ENCODE peak calls at places on chromosome 15, in four cellular contexts. W, O, S and J are unnamed samples.

GRCh38 chr15:90644526-90644925 is 72.6 kb upstream of the BLM start:
- DNase-seq in W (no peak), O (no peak), S (no peak), J (no peak)

GRCh38 chr15:61605343-61605742 is 376.2 kb upstream of the RORA start:
- DNase-seq in W (no peak), O (no peak), S (no peak), J (no peak)

GRCh38 chr15:62931650-62932049 is 110.9 kb upstream of the TPM1 start:
- DNase-seq in W (no peak), O (no peak), S (no peak), J (no peak)

GRCh38 chr15:47822066-47822465 is 104.8 kb downstream of the SEMA6D start:
- DNase-seq in W (no peak), O (no peak), S (no peak), J (no peak)

GRCh38 chr15:90463381-90463780 is 66.3 kb upstream of the CRTC3 start:
- DNase-seq in W (peak), O (peak), S (no peak), J (no peak)

GRCh38 chr15:68511073-68511991 is 67.5 kb upstream of the CORO2B start:
- DNase-seq in W (no peak), O (no peak), S (no peak), J (no peak)

GRCh38 chr15:63233667-63234419 is 43.6 kb upstream of the APH1B start:
- DNase-seq in W (peak), O (no peak), S (no peak), J (no peak)

GRCh38 chr15:62895905-62896316 is 146.6 kb upstream of the TPM1 start:
- DNase-seq in W (peak), O (no peak), S (no peak), J (no peak)

GRCh38 chr15:89809093-89809786 is 5.4 kb downstream of the ANPEP start:
- DNase-seq in W (no peak), O (no peak), S (no peak), J (peak)

GRCh38 chr15:31353931-31354330 is 27.3 kb downstream of the KLF13 start:
- DNase-seq in W (no peak), O (peak), S (no peak), J (peak)
- TF ChIP-seq CTCF in W (no peak), O (no peak), S (no peak), J (no peak)

DNA sequence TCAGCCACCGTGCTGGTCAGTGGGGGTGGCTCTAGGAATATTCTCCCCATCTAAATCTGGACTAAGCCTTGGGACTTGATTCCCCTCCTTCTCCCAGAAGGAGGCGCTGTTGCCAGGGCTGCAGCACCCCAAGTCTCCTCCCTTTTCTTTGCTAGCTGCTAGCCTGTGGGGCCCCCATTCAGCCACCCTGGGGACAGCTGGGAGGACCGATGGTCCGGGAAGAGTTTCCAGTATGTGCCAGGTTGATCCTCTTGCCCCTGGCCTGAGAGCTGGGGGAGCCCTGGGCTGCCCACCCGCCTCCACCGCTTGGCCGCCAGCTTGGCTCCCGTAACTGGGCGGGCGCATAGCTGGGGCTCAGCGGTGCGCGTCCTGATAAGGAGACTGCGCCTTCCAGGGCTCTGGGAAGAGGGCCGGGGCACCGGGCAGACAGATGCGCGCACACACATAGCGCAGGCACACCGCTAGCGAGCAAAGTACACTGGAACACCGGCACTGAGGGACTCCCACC is 4.2 kb downstream of the SMAD6 start:
- DNase-seq in W (peak), O (no peak), S (no peak), J (peak)
- TF ChIP-seq CTCF in W (peak), O (no peak), S (no peak), J (no peak)

DNA sequence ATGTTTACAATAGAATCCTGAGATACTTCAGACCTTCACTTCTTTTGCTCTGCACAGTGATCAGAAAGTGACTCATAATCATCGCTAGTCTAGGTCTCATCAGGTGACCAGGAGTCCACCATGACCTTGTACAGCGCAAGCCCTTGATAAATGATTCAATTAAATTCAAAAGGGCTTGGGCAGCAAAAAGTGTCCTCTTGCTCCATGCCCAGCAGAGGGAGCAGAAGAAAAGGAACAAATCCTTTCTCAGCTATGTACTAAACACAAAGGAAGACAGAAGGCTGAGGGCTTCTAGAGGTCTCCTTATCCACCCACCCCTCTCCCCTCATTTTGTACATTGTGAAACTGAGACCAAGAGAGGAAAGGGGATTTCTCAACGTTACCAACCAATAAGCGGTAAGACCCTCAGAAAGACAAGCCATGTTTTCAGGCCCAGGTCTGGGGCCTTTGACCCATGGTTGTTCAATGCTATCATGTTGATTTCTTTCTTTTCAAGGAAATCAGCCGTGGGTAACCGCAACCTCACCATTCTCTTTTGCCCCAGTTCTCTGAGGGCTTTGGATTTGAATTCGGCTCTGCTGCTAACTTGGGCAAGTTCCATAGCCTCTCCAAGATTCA is 74.8 kb downstream of the AQP9 start:
- DNase-seq in W (peak), O (no peak), S (no peak), J (no peak)
- TF ChIP-seq CTCF in W (peak), O (peak), S (peak), J (no peak)

GRCh38 chr15:95848126-95848525 is 482.4 kb upstream of the NR2F2 start:
- DNase-seq in W (no peak), O (no peak), S (no peak), J (no peak)

GRCh38 chr15:95853350-95853749 is 477.1 kb upstream of the NR2F2 start:
- DNase-seq in W (no peak), O (no peak), S (no peak), J (no peak)

GRCh38 chr15:95845862-95846515 is 484.5 kb upstream of the NR2F2 start:
- DNase-seq in W (no peak), O (no peak), S (no peak), J (no peak)

GRCh38 chr15:95850837-95851236 is 479.7 kb upstream of the NR2F2 start:
- DNase-seq in W (peak), O (no peak), S (no peak), J (no peak)
- TF ChIP-seq CTCF in W (peak), O (no peak), S (no peak), J (no peak)

GRCh38 chr15:22850055-22850454 is 11.6 kb downstream of the NIPA2 start:
- DNase-seq in W (no peak), O (no peak), S (no peak), J (no peak)

GRCh38 chr15:22851513-22851912 is 13.0 kb downstream of the NIPA2 start:
- DNase-seq in W (no peak), O (no peak), S (no peak), J (no peak)

GRCh38 chr15:22845289-22845900 is 6.9 kb downstream of the NIPA2 start:
- DNase-seq in W (no peak), O (no peak), S (no peak), J (no peak)

GRCh38 chr15:22844421-22845288 is 6.2 kb downstream of the NIPA2 start:
- DNase-seq in W (no peak), O (no peak), S (no peak), J (no peak)

GRCh38 chr15:22846073-22846472 is 7.6 kb downstream of the NIPA2 start:
- DNase-seq in W (no peak), O (no peak), S (no peak), J (no peak)
- TF ChIP-seq CTCF in W (no peak), O (no peak), S (no peak), J (no peak)

GRCh38 chr15:70907784-70908471 is 15.3 kb downstream of the LRRC49 start:
- DNase-seq in W (no peak), O (no peak), S (no peak), J (no peak)
- TF ChIP-seq CTCF in W (no peak), O (peak), S (peak), J (no peak)

DNA sequence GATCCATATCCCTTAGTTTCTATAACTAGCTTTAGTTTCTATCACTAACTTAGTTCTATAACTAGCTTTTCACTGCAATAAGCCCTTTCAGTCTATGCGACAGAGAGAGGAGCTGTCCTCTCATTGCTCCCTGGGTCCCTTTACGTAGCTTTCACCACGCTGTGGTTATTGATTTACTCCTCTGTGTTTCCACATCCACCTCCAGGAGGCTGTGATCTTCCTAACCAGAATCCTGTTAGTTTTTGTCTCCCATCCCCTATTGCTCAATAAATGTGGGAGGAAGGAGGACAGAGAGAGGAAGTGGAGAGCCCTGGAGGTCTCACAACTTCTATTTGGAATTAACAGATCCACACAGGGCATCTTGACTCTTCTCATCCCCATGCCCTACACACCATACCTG is 1036.1 kb downstream of the MCTP2 start:
- DNase-seq in W (no peak), O (no peak), S (no peak), J (no peak)
- TF ChIP-seq CTCF in W (no peak), O (no peak), S (no peak), J (no peak)

DNA sequence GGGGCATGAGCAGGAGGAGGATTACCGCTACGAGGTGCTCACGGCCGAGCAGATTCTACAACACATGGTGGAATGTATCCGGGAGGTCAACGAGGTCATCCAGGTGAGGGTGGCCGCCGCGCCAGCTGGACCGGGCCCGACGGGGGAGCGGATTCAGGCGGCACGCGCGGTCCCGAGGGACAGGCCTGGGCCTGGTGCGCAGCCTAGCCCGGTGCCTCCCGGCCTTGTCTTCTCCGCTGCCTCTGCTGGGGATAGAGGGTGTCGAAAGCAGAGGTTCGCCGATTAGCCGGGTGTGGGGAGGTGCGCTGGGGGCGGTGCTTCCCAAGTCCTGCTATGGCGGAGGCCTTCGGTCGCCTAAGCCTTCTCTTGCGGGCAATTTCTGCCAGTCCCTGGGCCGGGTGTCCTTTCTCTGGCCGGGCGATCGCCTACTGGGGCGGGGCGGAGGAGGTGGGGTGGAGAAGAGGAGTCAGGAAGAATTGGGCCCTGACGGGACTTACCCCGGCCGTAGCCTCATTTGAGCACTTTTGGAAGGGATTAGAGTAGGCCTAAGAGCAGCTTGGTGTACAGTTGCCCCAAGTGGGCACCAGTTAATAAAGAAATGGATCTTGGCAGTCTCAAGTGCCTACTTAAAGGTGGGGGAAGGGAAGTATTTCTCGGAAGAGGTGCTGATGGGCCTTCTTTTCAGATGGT is 927 bp downstream of the ARIH1 start:
- DNase-seq in W (peak), O (peak), S (peak), J (peak)
- TF ChIP-seq CTCF in W (no peak), O (no peak), S (no peak), J (no peak)